ENCODE peak calls at places on chromosomes 3 and 15, in eight cellular contexts. Y is lower leg skin; B is HTR-8/SVneo; X is activated T-helper 1 cell treated with Interleukin-2 at 50 U/mL for 16 hours; T is CD8-positive, alpha-beta T cell; A is cardiac muscle cell; P is stimulated activated CD4-positive, alpha-beta T cell treated with anti-CD3 and anti-CD28 coated beads, Interleukin-4, amount 100 ng/mL, for 1 hour; M is stimulated activated CD8-positive, alpha-beta memory T cell treated with anti-CD3 and anti-CD28 coated beads, Interleukin-7, amount 100 ng/mL, for 4 hours. D is an unnamed sample.

GRCh38 chr3:172208586-172209332 is 169.4 kb downstream of the FNDC3B start:
- DNase-seq in Y (no peak), B (no peak), X (no peak), T (no peak), A (no peak), P (no peak), M (no peak), D (no peak)

GRCh38 chr15:76206325-76206976 is 104.8 kb downstream of the ETFA start:
- DNase-seq in Y (no peak), B (no peak), X (no peak), T (no peak), A (peak; percentile 86), P (no peak), M (no peak), D (peak; percentile 54)

GRCh38 chr3:186427627-186428026 is 65.6 kb upstream of the DGKG start:
- DNase-seq in Y (no peak), B (no peak), X (no peak), T (no peak), A (peak; percentile 45), P (no peak), M (no peak), D (no peak)

GRCh38 chr3:14902719-14903118 is 44.7 kb upstream of the NR2C2 start:
- DNase-seq in Y (no peak), B (no peak), X (no peak), T (no peak), A (peak; percentile 11), P (no peak), M (no peak), D (no peak)

GRCh38 chr3:84042717-84043116 is 916.1 kb upstream of the CADM2 start:
- DNase-seq in Y (no peak), B (no peak), X (no peak), T (no peak), A (no peak), P (no peak), M (no peak), D (no peak)

GRCh38 chr15:63371297-63371918 is 10.2 kb downstream of the CA12 start:
- DNase-seq in Y (peak; percentile 78), B (no peak), X (no peak), T (no peak), A (peak; percentile 66), P (no peak), M (no peak), D (no peak)

GRCh38 chr15:77064539-77065308 is 6.2 kb downstream of the TSPAN3 start:
- DNase-seq in Y (no peak), B (no peak), X (no peak), T (no peak), A (no peak), P (no peak), M (no peak), D (no peak)

GRCh38 chr15:57922780-57923179 is 142.7 kb downstream of the ALDH1A2 start:
- DNase-seq in Y (no peak), B (no peak), X (no peak), T (no peak), A (peak; percentile 55), P (no peak), M (no peak), D (no peak)

GRCh38 chr3:118955914-118956556 is 78.6 kb downstream of the IGSF11 start:
- DNase-seq in Y (no peak), B (no peak), X (no peak), T (no peak), A (no peak), P (no peak), M (no peak), D (no peak)

GRCh38 chr3:71050133-71050520 is 533.4 kb downstream of the FOXP1 start:
- DNase-seq in Y (no peak), B (no peak), X (no peak), T (no peak), A (peak; percentile 74), P (no peak), M (no peak), D (peak; percentile 53)

GRCh38 chr3:3799173-3800075 is at the start of gene LRRN1:
- DNase-seq in Y (no peak), B (no peak), X (no peak), T (peak; percentile 46), A (no peak), P (peak; percentile 36), M (peak; percentile 59), D (no peak)

GRCh38 chr15:60969658-60970057 is 259.4 kb downstream of the RORA start:
- DNase-seq in Y (no peak), B (no peak), X (no peak), T (no peak), A (no peak), P (no peak), M (no peak), D (no peak)

GRCh38 chr15:78564743-78565096 is 600 bp upstream of the CHRNA5 start:
- DNase-seq in Y (no peak), B (no peak), X (no peak), T (no peak), A (no peak), P (no peak), M (no peak), D (no peak)

GRCh38 chr3:134030382-134030753 is 643 bp upstream of the SLCO2A1 start:
- DNase-seq in Y (no peak), B (no peak), X (no peak), T (no peak), A (no peak), P (no peak), M (no peak), D (no peak)

GRCh38 chr3:141738636-141739363 is 702 bp downstream of the RNF7 start:
- DNase-seq in Y (no peak), B (peak; percentile 34), X (no peak), T (peak; percentile 8), A (peak; percentile 63), P (no peak), M (no peak), D (no peak)

GRCh38 chr15:81338422-81339007 is 14.6 kb upstream of the STARD5 start:
- DNase-seq in Y (peak; percentile 66), B (peak; percentile 66), X (no peak), T (no peak), A (peak; percentile 90), P (no peak), M (no peak), D (no peak)

GRCh38 chr15:64697911-64698369 is 77.4 kb downstream of the RBPMS2 start:
- DNase-seq in Y (no peak), B (no peak), X (no peak), T (no peak), A (no peak), P (peak; percentile 24), M (no peak), D (no peak)

GRCh38 chr15:90902996-90903732 is at the start of gene MAN2A2:
- DNase-seq in Y (no peak), B (peak; percentile 52), X (peak; percentile 54), T (peak; percentile 55), A (peak; percentile 44), P (peak; percentile 82), M (peak; percentile 76), D (peak; percentile 49)

GRCh38 chr3:47404955-47405790 is 24.4 kb downstream of the PTPN23 start:
- DNase-seq in Y (no peak), B (no peak), X (no peak), T (no peak), A (peak; percentile 79), P (no peak), M (no peak), D (no peak)

GRCh38 chr3:99641480-99641879 is 3.1 kb downstream of the COL8A1 start:
- DNase-seq in Y (no peak), B (no peak), X (no peak), T (no peak), A (no peak), P (no peak), M (no peak), D (no peak)

GRCh38 chr3:42685363-42685881 is at the start of gene KLHL40:
- DNase-seq in Y (no peak), B (no peak), X (no peak), T (no peak), A (no peak), P (no peak), M (no peak), D (no peak)

D was measured in SJSA1.